ENCODE peak calls at places on chromosome 18, in ten cellular contexts. R is HCT116, X is cardiac muscle cell, K is uterus, I is ovary, E is astrocyte, A is hepatocyte, H is A549, B is upper lobe of right lung, T is lower lobe of right lung. P is an unnamed sample.

GRCh38 chr18:3920832-3921231 is 470.9 kb downstream of the TGIF1 start:
- DNase-seq in R (no peak), X (no peak), K (no peak), I (no peak), E (no peak), A (no peak), H (no peak), B (no peak), T (no peak), P (no peak)

GRCh38 chr18:52499018-52499417 is 159.0 kb downstream of the DCC start:
- DNase-seq in R (no peak), X (no peak), K (no peak), I (no peak), E (no peak), A (peak), H (peak), B (no peak), T (no peak), P (no peak)

GRCh38 chr18:73752546-73752945 is 395.1 kb downstream of the FBXO15 start:
- DNase-seq in R (no peak), X (no peak), K (no peak), I (no peak), E (peak), A (no peak), H (peak), B (no peak), T (no peak), P (peak)

GRCh38 chr18:5040476-5040875 is 156.6 kb downstream of the AKAIN1 start:
- DNase-seq in R (no peak), X (no peak), K (no peak), I (no peak), E (no peak), A (no peak), H (no peak), B (no peak), T (no peak), P (no peak)

GRCh38 chr18:67104700-67105284 is 411.7 kb downstream of the DSEL start:
- DNase-seq in R (no peak), X (peak), K (no peak), I (no peak), E (peak), A (peak), H (peak), B (peak), T (peak), P (peak)

GRCh38 chr18:79791141-79791972 is 6.4 kb upstream of the KCNG2 start:
- DNase-seq in R (no peak), X (no peak), K (no peak), I (no peak), E (peak), A (peak), H (peak), B (peak), T (no peak), P (peak)

GRCh38 chr18:77201508-77201907 is 48.1 kb upstream of the GALR1 start:
- DNase-seq in R (no peak), X (no peak), K (no peak), I (no peak), E (no peak), A (no peak), H (no peak), B (no peak), T (no peak), P (no peak)

GRCh38 chr18:58578321-58578720 is 50.6 kb downstream of the ALPK2 start:
- DNase-seq in R (no peak), X (peak), K (no peak), I (no peak), E (no peak), A (no peak), H (no peak), B (no peak), T (no peak), P (peak)

GRCh38 chr18:37922162-37922561 is 356.6 kb upstream of the CELF4 start:
- DNase-seq in R (no peak), X (no peak), K (no peak), I (no peak), E (no peak), A (no peak), H (no peak), B (no peak), T (no peak), P (no peak)

GRCh38 chr18:1393929-1394328 is 489.3 kb downstream of the ADCYAP1 start:
- DNase-seq in R (no peak), X (no peak), K (no peak), I (no peak), E (no peak), A (no peak), H (no peak), B (no peak), T (no peak), P (no peak)

GRCh38 chr18:36620801-36621200 is 208.0 kb downstream of the TPGS2 start:
- DNase-seq in R (no peak), X (no peak), K (no peak), I (no peak), E (no peak), A (no peak), H (no peak), B (no peak), T (no peak), P (no peak)

GRCh38 chr18:33833847-33834246 is 255.8 kb downstream of the ASXL3 start:
- DNase-seq in R (no peak), X (no peak), K (no peak), I (no peak), E (no peak), A (no peak), H (no peak), B (no peak), T (no peak), P (no peak)

GRCh38 chr18:58205087-58205779 is 161.2 kb downstream of the NEDD4L start:
- DNase-seq in R (no peak), X (no peak), K (peak), I (peak), E (peak), A (no peak), H (no peak), B (no peak), T (no peak), P (peak)

GRCh38 chr18:76522104-76522503 is 27.1 kb upstream of the ZNF516 start:
- DNase-seq in R (no peak), X (no peak), K (peak), I (peak), E (no peak), A (no peak), H (no peak), B (no peak), T (no peak), P (no peak)

GRCh38 chr18:62028715-62029114 is 135.9 kb upstream of the RNF152 start:
- DNase-seq in R (no peak), X (no peak), K (no peak), I (no peak), E (no peak), A (no peak), H (no peak), B (no peak), T (no peak), P (no peak)

GRCh38 chr18:57943723-57944122 is 100.3 kb upstream of the NEDD4L start:
- DNase-seq in R (no peak), X (no peak), K (no peak), I (no peak), E (peak), A (no peak), H (no peak), B (no peak), T (no peak), P (peak)

GRCh38 chr18:74290831-74291770 is 662 bp downstream of the CYB5A start:
- DNase-seq in R (peak), X (peak), K (peak), I (peak), E (no peak), A (peak), H (no peak), B (peak), T (peak), P (no peak)

GRCh38 chr18:12393998-12394397 is 13.7 kb upstream of the PRELID3A start:
- DNase-seq in R (no peak), X (no peak), K (no peak), I (no peak), E (no peak), A (peak), H (peak), B (peak), T (no peak), P (no peak)

DNA sequence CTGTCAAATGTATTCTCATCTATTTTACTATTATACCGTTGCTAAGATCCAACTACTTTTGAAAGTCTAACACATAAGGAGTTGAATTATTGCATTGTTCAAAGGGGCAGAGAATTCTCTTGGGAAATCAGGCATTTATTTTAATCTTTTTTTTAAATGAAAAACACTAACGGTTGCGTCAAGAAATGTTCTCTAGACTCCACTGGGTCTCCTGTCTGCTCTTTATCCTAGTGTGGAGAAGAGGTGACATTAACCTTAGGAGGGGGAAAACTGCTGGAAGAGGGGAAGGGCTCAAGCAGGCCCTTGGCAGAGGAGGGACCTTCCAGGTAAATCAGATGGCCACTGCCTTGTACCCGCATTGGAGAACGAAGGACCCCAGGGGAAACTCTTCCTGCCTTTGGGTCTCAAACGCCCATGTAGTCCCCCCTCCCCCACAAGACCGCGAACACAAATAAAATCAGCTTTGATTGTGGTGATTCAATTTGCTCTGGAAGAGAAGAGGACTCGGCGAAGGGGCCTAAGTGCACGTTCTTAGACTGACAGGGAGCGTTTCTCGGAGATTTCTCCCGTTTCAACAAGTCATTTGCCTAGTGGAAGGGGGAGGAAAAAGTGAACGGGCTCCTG is 1.1 kb upstream of the APCDD1 start:
- DNase-seq in R (no peak), X (no peak), K (peak), I (no peak), E (no peak), A (no peak), H (no peak), B (no peak), T (no peak), P (peak)
- H3K4me3 ChIP-seq in R (no peak), X (no peak), K (peak), I (peak), E (no peak), A (no peak), H (no peak), B (peak), T (peak), P (no peak)

GRCh38 chr18:41373612-41374011 is 581.4 kb upstream of the PIK3C3 start:
- DNase-seq in R (no peak), X (no peak), K (no peak), I (no peak), E (no peak), A (no peak), H (no peak), B (no peak), T (no peak), P (no peak)

GRCh38 chr18:41378628-41379027 is 576.4 kb upstream of the PIK3C3 start:
- DNase-seq in R (no peak), X (peak), K (no peak), I (no peak), E (peak), A (peak), H (peak), B (no peak), T (no peak), P (peak)
- TF ChIP-seq CTCF in R (no peak), X (peak), K (no peak), I (no peak), E (peak), A (peak), H (no peak), B (no peak), T (no peak), P (peak)

GRCh38 chr18:35343936-35344735 is at the start of gene ZNF24:
- DNase-seq in R (peak), X (peak), K (peak), I (peak), E (peak), A (peak), H (peak), B (peak), T (peak), P (peak)
- H3K4me3 ChIP-seq in R (peak), X (peak), K (peak), I (peak), E (peak), A (peak), H (peak), B (peak), T (peak), P (peak)

GRCh38 chr18:48896875-48897511 is 53.8 kb downstream of the SMAD7 start:
- DNase-seq in R (no peak), X (peak), K (no peak), I (peak), E (no peak), A (peak), H (peak), B (peak), T (peak), P (peak)
- TF ChIP-seq CTCF in R (no peak), X (peak), K (no peak), I (no peak), E (no peak), A (peak), H (no peak), B (no peak), T (no peak), P (no peak)

GRCh38 chr18:44835555-44836156 is 155.0 kb downstream of the SETBP1 start:
- DNase-seq in R (no peak), X (no peak), K (no peak), I (no peak), E (no peak), A (no peak), H (no peak), B (no peak), T (no peak), P (no peak)

GRCh38 chr18:44839239-44839666 is 158.6 kb downstream of the SETBP1 start:
- DNase-seq in R (no peak), X (peak), K (peak), I (peak), E (peak), A (peak), H (peak), B (peak), T (peak), P (peak)

GRCh38 chr18:44834867-44835469 is 154.3 kb downstream of the SETBP1 start:
- DNase-seq in R (no peak), X (peak), K (no peak), I (no peak), E (no peak), A (no peak), H (no peak), B (no peak), T (no peak), P (no peak)

GRCh38 chr18:44840053-44840826 is 159.6 kb downstream of the SETBP1 start:
- DNase-seq in R (no peak), X (no peak), K (peak), I (peak), E (peak), A (no peak), H (no peak), B (no peak), T (no peak), P (no peak)

GRCh38 chr18:44837491-44838185 is 156.9 kb downstream of the SETBP1 start:
- DNase-seq in R (no peak), X (no peak), K (no peak), I (no peak), E (no peak), A (no peak), H (no peak), B (no peak), T (no peak), P (no peak)
- H3K4me3 ChIP-seq in R (no peak), X (no peak), K (no peak), I (no peak), E (no peak), A (no peak), H (no peak), B (no peak), T (no peak), P (no peak)

GRCh38 chr18:23196119-23197004 is 61.1 kb downstream of the CABLES1 start:
- DNase-seq in R (no peak), X (peak), K (no peak), I (no peak), E (peak), A (peak), H (no peak), B (no peak), T (no peak), P (no peak)
- TF ChIP-seq CTCF in R (no peak), X (no peak), K (no peak), I (no peak), E (no peak), A (no peak), H (no peak), B (no peak), T (no peak), P (no peak)

DNA sequence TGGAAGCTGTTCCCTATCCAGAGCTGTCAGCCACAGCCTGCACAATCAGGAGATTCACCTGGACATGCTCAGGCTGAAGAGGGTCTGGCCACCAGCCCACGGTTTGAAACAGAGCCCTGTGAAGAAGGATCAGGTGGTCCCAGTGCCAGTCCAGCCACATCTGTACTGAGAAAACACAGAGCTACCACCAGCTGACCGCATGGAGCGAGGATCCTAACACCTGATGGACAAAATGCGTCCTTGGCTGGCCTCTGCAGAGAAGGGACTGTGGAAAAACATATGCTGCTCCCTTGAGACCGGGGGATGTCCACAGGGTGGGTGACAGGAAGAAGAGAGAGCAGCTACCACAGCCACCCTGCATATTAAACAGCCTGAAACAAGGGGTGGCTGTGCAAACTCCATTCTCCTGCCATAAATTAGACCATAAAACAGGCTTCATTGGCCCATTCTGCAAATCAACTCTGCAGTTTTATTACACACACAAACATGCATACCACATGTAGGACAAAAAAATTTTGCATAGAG is 137.3 kb downstream of the BCL2 start:
- DNase-seq in R (no peak), X (no peak), K (no peak), I (no peak), E (no peak), A (no peak), H (no peak), B (no peak), T (no peak), P (no peak)
- H3K4me3 ChIP-seq in R (no peak), X (no peak), K (no peak), I (no peak), E (no peak), A (no peak), H (no peak), B (no peak), T (no peak), P (no peak)

P was measured in choroid plexus epithelial cell.